ENCODE peak calls at places on chromosomes 12 and 14, in nine cellular contexts. One of them, this sample, is unnamed.

GRCh38 chr12:8637666-8638065 is 25.0 kb downstream of the MFAP5 start:
- DNase-seq in IMR-90: no peak
- DNase-seq in heart left ventricle: no peak
- DNase-seq in lower leg skin: no peak
- DNase-seq in uterus: no peak
- DNase-seq in spleen: no peak
- DNase-seq in vagina: no peak
- DNase-seq in A549: no peak
- DNase-seq in suprapubic skin: no peak
- DNase-seq in this sample: no peak

GRCh38 chr12:21656931-21657335 is 709 bp downstream of the LDHB start:
- DNase-seq in uterus: no peak
- DNase-seq in lower leg skin: peak; percentile 80
- DNase-seq in spleen: peak; percentile 78
- DNase-seq in suprapubic skin: no peak
- DNase-seq in A549: peak; percentile 18
- DNase-seq in IMR-90: peak; percentile 50
- DNase-seq in heart left ventricle: no peak
- DNase-seq in vagina: no peak
- DNase-seq in this sample: no peak

GRCh38 chr14:103118019-103118662 is 5.1 kb upstream of the TNFAIP2 start:
- DNase-seq in A549: no peak
- DNase-seq in uterus: peak; percentile 72
- DNase-seq in vagina: no peak
- DNase-seq in lower leg skin: no peak
- DNase-seq in spleen: no peak
- DNase-seq in suprapubic skin: peak; percentile 83
- DNase-seq in heart left ventricle: peak; percentile 86
- DNase-seq in IMR-90: peak; percentile 35
- DNase-seq in this sample: no peak

GRCh38 chr12:3150308-3150670 is 73.1 kb downstream of the TSPAN9 start:
- DNase-seq in uterus: no peak
- DNase-seq in IMR-90: no peak
- DNase-seq in lower leg skin: no peak
- DNase-seq in A549: no peak
- DNase-seq in suprapubic skin: no peak
- DNase-seq in spleen: no peak
- DNase-seq in heart left ventricle: no peak
- DNase-seq in vagina: no peak
- DNase-seq in this sample: no peak

GRCh38 chr12:120062976-120063579 is 53.5 kb downstream of the RAB35 start:
- DNase-seq in suprapubic skin: no peak
- DNase-seq in spleen: no peak
- DNase-seq in lower leg skin: no peak
- DNase-seq in heart left ventricle: no peak
- DNase-seq in vagina: no peak
- DNase-seq in A549: no peak
- DNase-seq in uterus: no peak
- DNase-seq in IMR-90: no peak
- DNase-seq in this sample: no peak

GRCh38 chr14:66070542-66071319 is 415.4 kb upstream of the CCDC196 start:
- DNase-seq in heart left ventricle: no peak
- DNase-seq in vagina: no peak
- DNase-seq in IMR-90: no peak
- DNase-seq in A549: peak; percentile 55
- DNase-seq in lower leg skin: no peak
- DNase-seq in uterus: no peak
- DNase-seq in spleen: no peak
- DNase-seq in suprapubic skin: no peak
- DNase-seq in this sample: no peak

GRCh38 chr12:124588689-124589318 is 21.4 kb upstream of the NCOR2 start:
- DNase-seq in spleen: no peak
- DNase-seq in vagina: no peak
- DNase-seq in heart left ventricle: peak; percentile 72
- DNase-seq in uterus: peak; percentile 56
- DNase-seq in IMR-90: peak; percentile 81
- DNase-seq in lower leg skin: peak; percentile 92
- DNase-seq in A549: no peak
- DNase-seq in suprapubic skin: no peak
- DNase-seq in this sample: no peak

GRCh38 chr12:123998960-123999359 is 25.9 kb downstream of the ZNF664 start:
- DNase-seq in heart left ventricle: no peak
- DNase-seq in lower leg skin: no peak
- DNase-seq in vagina: no peak
- DNase-seq in A549: no peak
- DNase-seq in uterus: no peak
- DNase-seq in IMR-90: peak; percentile 80
- DNase-seq in suprapubic skin: no peak
- DNase-seq in spleen: no peak
- DNase-seq in this sample: no peak

GRCh38 chr12:71731439-71732356 is 23.0 kb upstream of the RAB21 start:
- DNase-seq in IMR-90: peak; percentile 80
- DNase-seq in uterus: no peak
- DNase-seq in lower leg skin: peak; percentile 59
- DNase-seq in spleen: no peak
- DNase-seq in heart left ventricle: no peak
- DNase-seq in suprapubic skin: no peak
- DNase-seq in A549: no peak
- DNase-seq in vagina: no peak
- DNase-seq in this sample: no peak

GRCh38 chr14:44170554-44170953 is 336.5 kb downstream of the FSCB start:
- DNase-seq in A549: no peak
- DNase-seq in lower leg skin: no peak
- DNase-seq in heart left ventricle: no peak
- DNase-seq in suprapubic skin: no peak
- DNase-seq in spleen: no peak
- DNase-seq in vagina: no peak
- DNase-seq in IMR-90: no peak
- DNase-seq in uterus: no peak
- DNase-seq in this sample: no peak

GRCh38 chr12:5912437-5913334 is 32.4 kb downstream of the ANO2 start:
- DNase-seq in vagina: peak; percentile 72
- DNase-seq in spleen: no peak
- DNase-seq in lower leg skin: peak; percentile 69
- DNase-seq in IMR-90: no peak
- DNase-seq in suprapubic skin: no peak
- DNase-seq in A549: no peak
- DNase-seq in heart left ventricle: no peak
- DNase-seq in uterus: no peak
- DNase-seq in this sample: no peak

GRCh38 chr14:35277179-35277578 is 15.0 kb upstream of the PSMA6 start:
- DNase-seq in heart left ventricle: no peak
- DNase-seq in IMR-90: no peak
- DNase-seq in vagina: no peak
- DNase-seq in A549: no peak
- DNase-seq in uterus: no peak
- DNase-seq in lower leg skin: no peak
- DNase-seq in suprapubic skin: no peak
- DNase-seq in spleen: no peak
- DNase-seq in this sample: no peak

DNA sequence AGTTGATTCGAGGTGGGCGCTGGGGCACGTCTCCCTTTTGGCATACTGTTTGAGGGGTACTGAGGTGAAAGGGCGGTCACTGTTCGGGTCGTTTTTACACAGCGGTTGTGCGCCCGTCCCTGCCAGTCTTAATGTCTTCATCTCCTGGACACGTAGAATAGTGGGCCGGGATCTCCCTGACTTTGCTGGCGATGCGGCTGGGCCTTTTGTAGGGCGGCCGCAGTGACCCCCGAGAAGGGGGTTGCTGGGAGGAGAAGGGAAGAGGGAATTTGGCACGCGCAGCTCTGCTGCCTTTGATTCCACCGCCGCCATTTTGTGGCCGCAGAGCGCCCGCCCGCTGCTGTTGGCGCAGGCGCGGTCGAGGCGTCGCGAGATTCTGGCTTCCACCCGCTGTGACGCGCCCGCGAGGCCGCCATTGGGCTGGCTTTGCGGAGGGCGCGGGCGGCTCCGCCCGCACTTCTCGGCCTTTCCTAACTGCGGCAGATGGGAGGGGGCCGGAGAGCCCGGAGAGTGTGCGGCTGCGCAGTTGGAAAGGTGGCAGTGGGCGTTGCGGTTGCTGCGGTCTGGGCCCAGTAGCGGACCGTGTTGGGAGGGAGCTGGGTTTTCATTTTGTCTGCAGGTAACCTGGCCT is 542 bp downstream of the SRSF5 start:
- DNase-seq in spleen: peak; percentile 97
- DNase-seq in heart left ventricle: peak; percentile 96
- DNase-seq in lower leg skin: peak; percentile 98
- DNase-seq in IMR-90: peak; percentile 90
- DNase-seq in uterus: peak; percentile 85
- DNase-seq in A549: peak; percentile 74
- DNase-seq in vagina: no peak
- DNase-seq in suprapubic skin: peak; percentile 93
- DNase-seq in this sample: peak; percentile 87
- TF ChIP-seq POLR2A in spleen: peak; percentile 88
- TF ChIP-seq POLR2A in heart left ventricle: no peak
- TF ChIP-seq POLR2A in lower leg skin: peak; percentile 85
- TF ChIP-seq POLR2A in IMR-90: peak; percentile 79
- TF ChIP-seq POLR2A in uterus: peak; percentile 71
- TF ChIP-seq POLR2A in A549: peak; percentile 88
- TF ChIP-seq POLR2A in vagina: no peak
- TF ChIP-seq POLR2A in suprapubic skin: no peak
- TF ChIP-seq POLR2A in this sample: peak; percentile 72

DNA sequence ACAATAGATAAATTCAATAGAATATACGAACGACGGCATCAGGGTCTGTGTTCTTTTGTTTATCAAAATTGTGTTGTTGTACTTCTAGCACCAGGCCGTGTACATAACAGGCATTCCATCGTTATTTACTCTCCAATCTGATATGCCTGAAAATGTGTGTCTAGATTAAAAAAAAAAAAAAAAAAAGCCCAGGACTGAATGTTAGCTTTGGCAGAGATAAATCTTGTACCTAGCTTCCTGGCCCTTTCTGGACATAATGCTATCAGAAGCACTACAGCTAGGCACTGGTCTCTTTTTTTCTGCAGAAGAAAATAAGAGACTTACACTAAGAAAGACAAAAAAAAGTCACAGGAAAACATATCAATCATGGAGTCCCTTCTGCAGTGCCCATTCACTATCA is 37.0 kb downstream of the CDKL1 start:
- DNase-seq in lower leg skin: no peak
- DNase-seq in suprapubic skin: no peak
- DNase-seq in heart left ventricle: no peak
- DNase-seq in vagina: no peak
- DNase-seq in spleen: no peak
- DNase-seq in A549: no peak
- DNase-seq in uterus: no peak
- DNase-seq in IMR-90: no peak
- DNase-seq in this sample: no peak
- H3K4me3 ChIP-seq in lower leg skin: no peak overlapping the region
- H3K4me3 ChIP-seq in suprapubic skin: no peak overlapping the region
- H3K4me3 ChIP-seq in heart left ventricle: no peak overlapping the region
- H3K4me3 ChIP-seq in vagina: no peak overlapping the region
- H3K4me3 ChIP-seq in spleen: no peak overlapping the region
- H3K4me3 ChIP-seq in A549: no peak overlapping the region
- H3K4me3 ChIP-seq in uterus: no peak overlapping the region
- H3K4me3 ChIP-seq in IMR-90: no peak overlapping the region
- H3K4me3 ChIP-seq in this sample: no peak overlapping the region

GRCh38 chr14:88792572-88793258 is at the start of gene EML5:
- DNase-seq in uterus: peak; percentile 76
- DNase-seq in suprapubic skin: peak; percentile 85
- DNase-seq in A549: peak; percentile 54
- DNase-seq in spleen: peak; percentile 97
- DNase-seq in IMR-90: peak; percentile 73
- DNase-seq in heart left ventricle: peak; percentile 89
- DNase-seq in lower leg skin: peak; percentile 94
- DNase-seq in vagina: no peak
- DNase-seq in this sample: peak; percentile 75
- TF ChIP-seq POLR2A in uterus: peak; percentile 34
- TF ChIP-seq POLR2A in suprapubic skin: no peak
- TF ChIP-seq POLR2A in A549: peak; percentile 46
- TF ChIP-seq POLR2A in spleen: no peak
- TF ChIP-seq POLR2A in IMR-90: no peak
- TF ChIP-seq POLR2A in heart left ventricle: peak; percentile 30
- TF ChIP-seq POLR2A in lower leg skin: no peak
- TF ChIP-seq POLR2A in vagina: no peak
- TF ChIP-seq POLR2A in this sample: no peak

GRCh38 chr14:56131004-56131864 is 13.0 kb downstream of the PELI2 start:
- DNase-seq in heart left ventricle: no peak
- DNase-seq in uterus: no peak
- DNase-seq in IMR-90: no peak
- DNase-seq in suprapubic skin: no peak
- DNase-seq in lower leg skin: no peak
- DNase-seq in vagina: no peak
- DNase-seq in A549: no peak
- DNase-seq in spleen: no peak
- DNase-seq in this sample: no peak

GRCh38 chr14:56135001-56135400 is 16.8 kb downstream of the PELI2 start:
- DNase-seq in spleen: no peak
- DNase-seq in heart left ventricle: no peak
- DNase-seq in IMR-90: no peak
- DNase-seq in vagina: no peak
- DNase-seq in uterus: no peak
- DNase-seq in A549: no peak
- DNase-seq in lower leg skin: no peak
- DNase-seq in suprapubic skin: no peak
- DNase-seq in this sample: no peak

GRCh38 chr14:56135668-56136067 is 17.5 kb downstream of the PELI2 start:
- DNase-seq in suprapubic skin: no peak
- DNase-seq in IMR-90: no peak
- DNase-seq in lower leg skin: no peak
- DNase-seq in heart left ventricle: no peak
- DNase-seq in uterus: no peak
- DNase-seq in spleen: no peak
- DNase-seq in A549: no peak
- DNase-seq in vagina: no peak
- DNase-seq in this sample: no peak

GRCh38 chr14:56131865-56132830 is 13.9 kb downstream of the PELI2 start:
- DNase-seq in heart left ventricle: no peak
- DNase-seq in IMR-90: no peak
- DNase-seq in A549: no peak
- DNase-seq in suprapubic skin: no peak
- DNase-seq in vagina: no peak
- DNase-seq in lower leg skin: no peak
- DNase-seq in spleen: no peak
- DNase-seq in uterus: no peak
- DNase-seq in this sample: no peak

GRCh38 chr14:56133547-56133946 is 15.3 kb downstream of the PELI2 start:
- DNase-seq in A549: no peak
- DNase-seq in suprapubic skin: no peak
- DNase-seq in uterus: no peak
- DNase-seq in spleen: no peak
- DNase-seq in vagina: no peak
- DNase-seq in lower leg skin: no peak
- DNase-seq in heart left ventricle: no peak
- DNase-seq in IMR-90: no peak
- DNase-seq in this sample: no peak
- H3K4me3 ChIP-seq in A549: no peak overlapping the region
- H3K4me3 ChIP-seq in suprapubic skin: no peak overlapping the region
- H3K4me3 ChIP-seq in uterus: no peak overlapping the region
- H3K4me3 ChIP-seq in spleen: no peak overlapping the region
- H3K4me3 ChIP-seq in vagina: no peak overlapping the region
- H3K4me3 ChIP-seq in lower leg skin: no peak overlapping the region
- H3K4me3 ChIP-seq in heart left ventricle: no peak overlapping the region
- H3K4me3 ChIP-seq in IMR-90: no peak overlapping the region
- H3K4me3 ChIP-seq in this sample: no peak overlapping the region